ENCODE peak calls at places on chromosomes 3 and 15, in seven cellular contexts. W, X, K, Y, Z, S and H are unnamed samples.

GRCh38 chr3:176741648-176742047 is 455.6 kb downstream of the TBL1XR1 start:
- DNase-seq in W (no peak), X (no peak), K (no peak), Y (no peak), Z (peak; percentile 2), S (no peak), H (no peak)

GRCh38 chr3:169662215-169663070 is 1.1 kb downstream of the MECOM start:
- DNase-seq in W (peak; percentile 60), X (peak; percentile 88), K (peak; percentile 93), Y (no peak), Z (peak; percentile 82), S (no peak), H (peak; percentile 67)

GRCh38 chr15:67077641-67078215 is 12.3 kb downstream of the SMAD3 start:
- DNase-seq in W (no peak), X (no peak), K (peak; percentile 32), Y (no peak), Z (no peak), S (no peak), H (no peak)

GRCh38 chr3:72306800-72307341 is 521.9 kb upstream of the PROK2 start:
- DNase-seq in W (no peak), X (peak; percentile 47), K (no peak), Y (no peak), Z (peak; percentile 58), S (no peak), H (peak; percentile 92)

GRCh38 chr3:151775314-151776258 is 38.3 kb upstream of the AADAC start:
- DNase-seq in W (no peak), X (no peak), K (no peak), Y (no peak), Z (peak; percentile 2), S (no peak), H (no peak)

GRCh38 chr3:53103566-53104296 is 26.5 kb downstream of the RFT1 start:
- DNase-seq in W (no peak), X (no peak), K (no peak), Y (no peak), Z (no peak), S (no peak), H (no peak)

GRCh38 chr15:91890614-91891013 is 37.1 kb downstream of the SLCO3A1 start:
- DNase-seq in W (no peak), X (no peak), K (no peak), Y (no peak), Z (no peak), S (no peak), H (no peak)

GRCh38 chr3:48997102-48997637 is 7.1 kb downstream of the P4HTM start:
- DNase-seq in W (no peak), X (no peak), K (no peak), Y (no peak), Z (no peak), S (no peak), H (no peak)

GRCh38 chr3:39106281-39107055 is 959 bp downstream of the GORASP1 start:
- DNase-seq in W (peak; percentile 36), X (no peak), K (no peak), Y (no peak), Z (peak; percentile 30), S (no peak), H (no peak)

GRCh38 chr3:141241248-141242034 is 9.8 kb downstream of the PXYLP1 start:
- DNase-seq in W (no peak), X (no peak), K (peak; percentile 88), Y (no peak), Z (peak; percentile 21), S (no peak), H (no peak)

GRCh38 chr15:27097506-27097905 is 126.5 kb downstream of the GABRG3 start:
- DNase-seq in W (no peak), X (no peak), K (no peak), Y (no peak), Z (no peak), S (no peak), H (no peak)
- H3K9me3 ChIP-seq in W (no peaks in the 10 kb centered on the region), X (no peaks in the 10 kb centered on the region), K (peaks cover 1% of the 10 kb centered on the region), Y (no peaks in the 10 kb centered on the region), Z (no peaks in the 10 kb centered on the region), S (peaks cover 8% of the 10 kb centered on the region), H (no peaks in the 10 kb centered on the region)

GRCh38 chr3:133999891-134000685 is 29.6 kb downstream of the SLCO2A1 start:
- DNase-seq in W (no peak), X (no peak), K (peak; percentile 37), Y (no peak), Z (no peak), S (no peak), H (no peak)
- H3K27me3 ChIP-seq in W (no peaks in the 10 kb centered on the region), X (no peaks in the 10 kb centered on the region), K (no peaks in the 10 kb centered on the region), Y (no peaks in the 10 kb centered on the region), Z (peaks cover 8% of the 10 kb centered on the region), S (no peaks in the 10 kb centered on the region), H (no peaks in the 10 kb centered on the region)

DNA sequence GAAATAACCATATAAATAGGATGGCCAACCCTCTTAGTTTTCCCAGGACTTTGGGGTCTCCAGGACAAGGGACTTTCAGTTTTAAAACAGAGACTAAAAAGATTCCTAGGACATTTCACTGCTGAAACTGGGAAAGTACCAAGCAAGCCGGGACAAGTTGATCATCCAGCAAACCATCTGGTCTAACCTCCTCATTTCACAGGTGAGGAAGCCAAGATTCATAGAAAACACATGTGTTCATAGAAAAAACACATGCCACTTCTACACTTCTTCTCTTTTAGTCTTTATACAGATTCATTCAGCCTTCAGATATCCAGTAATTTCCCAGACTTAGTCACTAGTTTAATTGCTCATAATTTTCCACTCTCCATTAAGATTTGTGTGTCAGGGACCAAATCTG is 165.6 kb upstream of the CCDC54 start:
- DNase-seq in W (no peak), X (no peak), K (no peak), Y (no peak), Z (no peak), S (no peak), H (peak; percentile 16)
- H3K27ac ChIP-seq in W (no peak overlapping the region), X (no peak overlapping the region), K (no peak overlapping the region), Y (no peak overlapping the region), Z (no peak overlapping the region), S (no peak overlapping the region), H (no peak overlapping the region)

GRCh38 chr15:100588638-100589242 is 13.2 kb downstream of the LINS1 start:
- DNase-seq in W (no peak), X (no peak), K (no peak), Y (no peak), Z (peak; percentile 22), S (no peak), H (no peak)
- H3K9me3 ChIP-seq in W (no peaks in the 10 kb centered on the region), X (no peaks in the 10 kb centered on the region), K (no peaks in the 10 kb centered on the region), Y (peaks cover 8% of the 10 kb centered on the region), Z (no peaks in the 10 kb centered on the region), S (peaks cover 7% of the 10 kb centered on the region), H (no peaks in the 10 kb centered on the region)

DNA sequence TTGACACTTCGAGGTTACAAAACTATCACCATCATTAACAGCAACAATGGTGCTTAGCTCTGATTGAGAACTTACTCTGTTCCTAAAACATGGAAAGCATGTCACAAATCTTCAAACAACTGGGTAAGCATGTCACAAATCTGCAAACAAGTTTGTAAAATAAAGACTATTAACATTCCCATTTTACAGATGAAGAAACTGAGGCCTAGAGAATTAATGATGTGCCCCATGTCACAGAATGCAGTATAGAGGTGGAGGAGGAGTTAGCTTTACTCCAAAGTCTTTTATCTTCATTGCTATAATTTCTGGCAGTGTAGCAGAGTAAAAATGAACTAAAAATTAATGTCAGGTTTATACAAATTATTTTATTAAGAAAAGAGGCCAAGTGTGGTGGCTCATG is 73.4 kb downstream of the NR2F2 start:
- DNase-seq in W (no peak), X (no peak), K (no peak), Y (no peak), Z (no peak), S (no peak), H (no peak)
- H3K27me3 ChIP-seq in W (no peaks in the 10 kb centered on the region), X (peaks cover 9% of the 10 kb centered on the region), K (peaks cover 2% of the 10 kb centered on the region), Y (no peaks in the 10 kb centered on the region), Z (peaks cover 10% of the 10 kb centered on the region), S (peaks cover 28% of the 10 kb centered on the region), H (peaks cover 11% of the 10 kb centered on the region)

GRCh38 chr3:171206283-171206682 is 179.8 kb upstream of the SLC2A2 start:
- DNase-seq in W (no peak), X (no peak), K (no peak), Y (no peak), Z (no peak), S (no peak), H (no peak)
- H3K27ac ChIP-seq in W (no peak overlapping the region), X (no peak overlapping the region), K (no peak overlapping the region), Y (no peak overlapping the region), Z (no peak overlapping the region), S (no peak overlapping the region), H (no peak overlapping the region)